ENCODE peak calls at places on chromosomes 2 and 18, in nine cellular contexts. One of them, this sample, is unnamed. For H3K36me3, the result is how much of the 10 kb centered on the place peaks cover.

GRCh38 chr2:190765386-190766173 is 115.0 kb upstream of the GLS start:
- DNase-seq in naive thymus-derived CD4-positive, alpha-beta T cell: no peak
- DNase-seq in ovary: no peak
- DNase-seq in K562: no peak
- DNase-seq in left ventricle myocardium inferior: no peak
- DNase-seq in GM23338: no peak
- DNase-seq in iPS DF 6.9: no peak
- DNase-seq in thoracic aorta: no peak
- DNase-seq in aorta: no peak
- DNase-seq in this sample: no peak

GRCh38 chr2:190988910-190989309 is 25.1 kb downstream of the STAT1 start:
- DNase-seq in K562: no peak
- DNase-seq in iPS DF 6.9: no peak
- DNase-seq in naive thymus-derived CD4-positive, alpha-beta T cell: no peak
- DNase-seq in aorta: no peak
- DNase-seq in GM23338: no peak
- DNase-seq in ovary: no peak
- DNase-seq in left ventricle myocardium inferior: no peak
- DNase-seq in thoracic aorta: no peak
- DNase-seq in this sample: no peak

GRCh38 chr2:3197308-3197707 is 180.3 kb downstream of the EIPR1 start:
- DNase-seq in naive thymus-derived CD4-positive, alpha-beta T cell: no peak
- DNase-seq in iPS DF 6.9: no peak
- DNase-seq in left ventricle myocardium inferior: no peak
- DNase-seq in ovary: no peak
- DNase-seq in thoracic aorta: no peak
- DNase-seq in K562: no peak
- DNase-seq in aorta: no peak
- DNase-seq in GM23338: no peak
- DNase-seq in this sample: no peak

GRCh38 chr2:88452980-88453582 is 588 bp upstream of the FOXI3 start:
- DNase-seq in ovary: no peak
- DNase-seq in left ventricle myocardium inferior: no peak
- DNase-seq in naive thymus-derived CD4-positive, alpha-beta T cell: no peak
- DNase-seq in aorta: no peak
- DNase-seq in GM23338: peak
- DNase-seq in iPS DF 6.9: no peak
- DNase-seq in K562: no peak
- DNase-seq in thoracic aorta: no peak
- DNase-seq in this sample: no peak

GRCh38 chr2:85994897-85995647 is 106.3 kb upstream of the ST3GAL5 start:
- DNase-seq in iPS DF 6.9: no peak
- DNase-seq in aorta: no peak
- DNase-seq in thoracic aorta: no peak
- DNase-seq in left ventricle myocardium inferior: no peak
- DNase-seq in GM23338: no peak
- DNase-seq in K562: no peak
- DNase-seq in ovary: peak
- DNase-seq in naive thymus-derived CD4-positive, alpha-beta T cell: no peak
- DNase-seq in this sample: no peak

GRCh38 chr2:8848328-8849100 is 11.1 kb upstream of the KIDINS220 start:
- DNase-seq in K562: no peak
- DNase-seq in left ventricle myocardium inferior: no peak
- DNase-seq in aorta: no peak
- DNase-seq in iPS DF 6.9: no peak
- DNase-seq in GM23338: no peak
- DNase-seq in naive thymus-derived CD4-positive, alpha-beta T cell: no peak
- DNase-seq in thoracic aorta: no peak
- DNase-seq in ovary: no peak
- DNase-seq in this sample: no peak

GRCh38 chr18:65753520-65753919 is 2.7 kb downstream of the CDH7 start:
- DNase-seq in ovary: no peak
- DNase-seq in left ventricle myocardium inferior: no peak
- DNase-seq in iPS DF 6.9: peak
- DNase-seq in naive thymus-derived CD4-positive, alpha-beta T cell: no peak
- DNase-seq in aorta: no peak
- DNase-seq in thoracic aorta: no peak
- DNase-seq in GM23338: peak
- DNase-seq in K562: no peak
- DNase-seq in this sample: peak

GRCh38 chr2:237125967-237126366 is 40.3 kb downstream of the COPS8 start:
- DNase-seq in ovary: no peak
- DNase-seq in thoracic aorta: no peak
- DNase-seq in left ventricle myocardium inferior: no peak
- DNase-seq in GM23338: no peak
- DNase-seq in K562: no peak
- DNase-seq in aorta: no peak
- DNase-seq in iPS DF 6.9: no peak
- DNase-seq in naive thymus-derived CD4-positive, alpha-beta T cell: no peak
- DNase-seq in this sample: no peak

GRCh38 chr18:79870369-79871025 is 72.8 kb downstream of the KCNG2 start:
- DNase-seq in iPS DF 6.9: no peak
- DNase-seq in thoracic aorta: no peak
- DNase-seq in left ventricle myocardium inferior: no peak
- DNase-seq in naive thymus-derived CD4-positive, alpha-beta T cell: no peak
- DNase-seq in K562: no peak
- DNase-seq in aorta: no peak
- DNase-seq in ovary: no peak
- DNase-seq in GM23338: no peak
- DNase-seq in this sample: no peak

GRCh38 chr18:43846302-43846701 is 569.0 kb upstream of the SYT4 start:
- DNase-seq in iPS DF 6.9: no peak
- DNase-seq in thoracic aorta: no peak
- DNase-seq in left ventricle myocardium inferior: no peak
- DNase-seq in ovary: no peak
- DNase-seq in GM23338: peak
- DNase-seq in naive thymus-derived CD4-positive, alpha-beta T cell: no peak
- DNase-seq in aorta: no peak
- DNase-seq in K562: no peak
- DNase-seq in this sample: no peak

GRCh38 chr2:98757904-98758421 is 27.0 kb upstream of the MGAT4A start:
- DNase-seq in ovary: peak
- DNase-seq in thoracic aorta: peak
- DNase-seq in naive thymus-derived CD4-positive, alpha-beta T cell: peak
- DNase-seq in GM23338: no peak
- DNase-seq in left ventricle myocardium inferior: peak
- DNase-seq in K562: no peak
- DNase-seq in iPS DF 6.9: no peak
- DNase-seq in aorta: peak
- DNase-seq in this sample: no peak

GRCh38 chr18:13538630-13539029 is 187.7 kb downstream of the FAM210A start:
- DNase-seq in thoracic aorta: no peak
- DNase-seq in left ventricle myocardium inferior: no peak
- DNase-seq in aorta: no peak
- DNase-seq in naive thymus-derived CD4-positive, alpha-beta T cell: no peak
- DNase-seq in K562: no peak
- DNase-seq in iPS DF 6.9: no peak
- DNase-seq in ovary: no peak
- DNase-seq in GM23338: no peak
- DNase-seq in this sample: no peak

GRCh38 chr2:216116418-216116817 is 7.3 kb downstream of the XRCC5 start:
- DNase-seq in left ventricle myocardium inferior: no peak
- DNase-seq in iPS DF 6.9: no peak
- DNase-seq in aorta: no peak
- DNase-seq in thoracic aorta: no peak
- DNase-seq in GM23338: no peak
- DNase-seq in naive thymus-derived CD4-positive, alpha-beta T cell: no peak
- DNase-seq in K562: no peak
- DNase-seq in ovary: no peak
- DNase-seq in this sample: no peak

GRCh38 chr18:63399300-63399699 is 23.0 kb downstream of the VPS4B start:
- DNase-seq in aorta: no peak
- DNase-seq in K562: no peak
- DNase-seq in thoracic aorta: no peak
- DNase-seq in left ventricle myocardium inferior: no peak
- DNase-seq in naive thymus-derived CD4-positive, alpha-beta T cell: no peak
- DNase-seq in ovary: no peak
- DNase-seq in iPS DF 6.9: no peak
- DNase-seq in GM23338: no peak
- DNase-seq in this sample: no peak

GRCh38 chr2:8517850-8518480 is 163.9 kb upstream of the ID2 start:
- DNase-seq in iPS DF 6.9: no peak
- DNase-seq in aorta: no peak
- DNase-seq in GM23338: peak
- DNase-seq in K562: no peak
- DNase-seq in thoracic aorta: no peak
- DNase-seq in naive thymus-derived CD4-positive, alpha-beta T cell: no peak
- DNase-seq in left ventricle myocardium inferior: no peak
- DNase-seq in ovary: no peak
- DNase-seq in this sample: no peak

GRCh38 chr2:232386740-232387450 is 8.3 kb downstream of the ALPP start:
- DNase-seq in iPS DF 6.9: no peak
- DNase-seq in K562: no peak
- DNase-seq in ovary: no peak
- DNase-seq in GM23338: peak
- DNase-seq in thoracic aorta: no peak
- DNase-seq in aorta: peak
- DNase-seq in left ventricle myocardium inferior: no peak
- DNase-seq in naive thymus-derived CD4-positive, alpha-beta T cell: no peak
- DNase-seq in this sample: no peak

GRCh38 chr18:52409732-52410131 is 69.7 kb downstream of the DCC start:
- DNase-seq in GM23338: peak
- DNase-seq in naive thymus-derived CD4-positive, alpha-beta T cell: no peak
- DNase-seq in iPS DF 6.9: no peak
- DNase-seq in aorta: no peak
- DNase-seq in K562: no peak
- DNase-seq in left ventricle myocardium inferior: no peak
- DNase-seq in thoracic aorta: no peak
- DNase-seq in ovary: no peak
- DNase-seq in this sample: no peak

GRCh38 chr18:43236921-43237320 is 40.4 kb downstream of the SYT4 start:
- DNase-seq in iPS DF 6.9: no peak
- DNase-seq in aorta: no peak
- DNase-seq in ovary: no peak
- DNase-seq in thoracic aorta: no peak
- DNase-seq in K562: no peak
- DNase-seq in left ventricle myocardium inferior: no peak
- DNase-seq in GM23338: no peak
- DNase-seq in naive thymus-derived CD4-positive, alpha-beta T cell: no peak
- DNase-seq in this sample: no peak

GRCh38 chr2:70011335-70011734 is 49.9 kb upstream of the ASPRV1 start:
- DNase-seq in K562: no peak
- DNase-seq in iPS DF 6.9: no peak
- DNase-seq in aorta: no peak
- DNase-seq in naive thymus-derived CD4-positive, alpha-beta T cell: no peak
- DNase-seq in ovary: no peak
- DNase-seq in left ventricle myocardium inferior: no peak
- DNase-seq in GM23338: no peak
- DNase-seq in thoracic aorta: no peak
- DNase-seq in this sample: no peak
- H3K27ac ChIP-seq in K562: no peak
- H3K27ac ChIP-seq in iPS DF 6.9: no peak
- H3K27ac ChIP-seq in aorta: no peak
- H3K27ac ChIP-seq in naive thymus-derived CD4-positive, alpha-beta T cell: no peak
- H3K27ac ChIP-seq in ovary: no peak
- H3K27ac ChIP-seq in left ventricle myocardium inferior: no peak
- H3K27ac ChIP-seq in GM23338: no peak
- H3K27ac ChIP-seq in thoracic aorta: no peak
- H3K27ac ChIP-seq in this sample: no peak

GRCh38 chr2:109370399-109370990 is 241.5 kb downstream of the SH3RF3 start:
- DNase-seq in thoracic aorta: no peak
- DNase-seq in iPS DF 6.9: no peak
- DNase-seq in naive thymus-derived CD4-positive, alpha-beta T cell: peak
- DNase-seq in ovary: peak
- DNase-seq in aorta: peak
- DNase-seq in K562: no peak
- DNase-seq in left ventricle myocardium inferior: no peak
- DNase-seq in GM23338: no peak
- DNase-seq in this sample: no peak
- H3K36me3 ChIP-seq in thoracic aorta: under half
- H3K36me3 ChIP-seq in iPS DF 6.9: under half
- H3K36me3 ChIP-seq in naive thymus-derived CD4-positive, alpha-beta T cell: under half
- H3K36me3 ChIP-seq in ovary: under half
- H3K36me3 ChIP-seq in aorta: under half
- H3K36me3 ChIP-seq in K562: under half
- H3K36me3 ChIP-seq in left ventricle myocardium inferior: under half
- H3K36me3 ChIP-seq in GM23338: under half
- H3K36me3 ChIP-seq in this sample: under half

DNA sequence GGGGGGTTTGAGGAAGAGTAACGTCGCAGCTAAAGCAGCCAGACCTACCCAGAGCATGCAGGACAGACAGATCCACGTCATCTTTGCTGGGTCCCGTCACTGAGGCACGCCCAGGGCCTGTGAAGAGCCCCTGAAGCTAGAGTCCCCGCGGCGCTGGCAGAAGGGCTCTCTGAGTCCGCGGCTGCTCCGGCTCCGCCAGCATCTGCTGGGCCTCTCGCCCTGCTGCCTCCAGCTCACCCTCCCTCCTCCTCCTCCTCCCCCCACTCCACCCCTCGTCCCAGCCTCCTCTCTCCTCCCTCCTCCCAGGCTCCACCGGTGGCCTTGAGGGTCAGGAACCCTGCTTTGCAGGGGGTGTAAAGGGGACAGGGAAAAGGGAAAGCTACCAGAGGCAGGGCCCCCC is at the start of gene TNS1:
- DNase-seq in left ventricle myocardium inferior: peak
- DNase-seq in naive thymus-derived CD4-positive, alpha-beta T cell: no peak
- DNase-seq in GM23338: peak
- DNase-seq in iPS DF 6.9: no peak
- DNase-seq in ovary: peak
- DNase-seq in K562: no peak
- DNase-seq in aorta: peak
- DNase-seq in thoracic aorta: no peak
- DNase-seq in this sample: no peak
- H3K4me3 ChIP-seq in left ventricle myocardium inferior: peak
- H3K4me3 ChIP-seq in naive thymus-derived CD4-positive, alpha-beta T cell: no peak
- H3K4me3 ChIP-seq in GM23338: peak
- H3K4me3 ChIP-seq in iPS DF 6.9: no peak
- H3K4me3 ChIP-seq in ovary: peak
- H3K4me3 ChIP-seq in K562: no peak
- H3K4me3 ChIP-seq in aorta: peak
- H3K4me3 ChIP-seq in thoracic aorta: peak
- H3K4me3 ChIP-seq in this sample: peak

DNA sequence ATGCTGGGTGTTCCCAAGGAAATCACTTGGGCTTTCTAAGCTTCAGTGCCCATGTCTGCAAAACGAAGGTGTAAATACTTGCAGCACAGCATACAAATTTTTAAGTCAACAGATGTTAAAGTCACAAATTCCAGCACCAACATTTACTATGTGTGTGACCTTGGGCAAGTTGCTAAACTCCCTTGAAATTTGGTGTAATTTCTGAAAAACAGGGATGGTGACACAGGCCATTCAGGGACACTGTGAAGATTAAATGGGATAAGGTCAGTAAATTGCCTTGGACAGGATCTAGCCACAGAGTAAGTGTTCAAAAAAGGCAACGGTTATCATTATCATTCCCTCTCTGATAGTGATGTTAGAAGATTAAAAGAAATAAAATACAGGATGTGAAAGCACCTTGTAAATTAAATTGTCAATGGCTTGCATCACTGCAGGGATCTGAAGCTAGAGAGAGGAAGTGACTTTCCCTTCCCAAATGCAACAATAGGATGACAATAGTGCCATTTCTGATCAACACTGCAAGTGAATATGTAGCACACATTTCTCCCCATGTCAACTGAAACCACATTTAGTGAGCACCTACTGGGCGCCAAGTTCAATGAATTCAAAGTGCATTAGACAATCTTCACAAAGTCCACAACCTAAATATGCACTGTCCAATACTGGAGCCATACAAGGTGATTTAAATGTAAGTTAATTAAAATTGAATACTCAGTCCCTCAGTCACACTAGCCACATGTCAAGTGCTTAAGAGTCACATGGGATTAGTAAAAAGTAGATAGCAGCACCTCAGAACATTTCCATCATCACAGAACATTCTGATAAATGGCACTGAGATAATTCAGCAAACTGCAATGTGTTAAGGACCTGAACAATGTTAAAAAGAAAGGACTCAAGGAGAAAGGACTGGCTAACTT is 81.2 kb downstream of the STK39 start:
- DNase-seq in K562: no peak
- DNase-seq in GM23338: no peak
- DNase-seq in left ventricle myocardium inferior: no peak
- DNase-seq in aorta: no peak
- DNase-seq in ovary: no peak
- DNase-seq in thoracic aorta: no peak
- DNase-seq in iPS DF 6.9: no peak
- DNase-seq in naive thymus-derived CD4-positive, alpha-beta T cell: no peak
- DNase-seq in this sample: no peak
- H3K27ac ChIP-seq in K562: no peak
- H3K27ac ChIP-seq in GM23338: no peak
- H3K27ac ChIP-seq in left ventricle myocardium inferior: peak
- H3K27ac ChIP-seq in aorta: no peak
- H3K27ac ChIP-seq in ovary: no peak
- H3K27ac ChIP-seq in thoracic aorta: no peak
- H3K27ac ChIP-seq in iPS DF 6.9: no peak
- H3K27ac ChIP-seq in naive thymus-derived CD4-positive, alpha-beta T cell: no peak
- H3K27ac ChIP-seq in this sample: no peak

This sample was measured in SK-N-MC.